ENCODE peak calls at places on chromosomes 1 and 21, in seven cellular contexts. One of them, this sample, is unnamed.
A peak's percentile ranks its signal among the peaks of the same experiment; 100 is the strongest.

GRCh38 chr1:206112600-206113301 is 4.4 kb downstream of the AVPR1B start:
- DNase-seq in uterus: no peak
- DNase-seq in kidney epithelial cell: no peak
- DNase-seq in fibroblast of mammary gland: no peak
- DNase-seq in right lobe of liver: no peak
- DNase-seq in A549: no peak
- DNase-seq in ovary: no peak
- DNase-seq in this sample: no peak

GRCh38 chr1:165595561-165595960 is 35.5 kb upstream of the MGST3 start:
- DNase-seq in fibroblast of mammary gland: peak; percentile 84
- DNase-seq in right lobe of liver: no peak
- DNase-seq in ovary: no peak
- DNase-seq in A549: no peak
- DNase-seq in uterus: no peak
- DNase-seq in kidney epithelial cell: no peak
- DNase-seq in this sample: peak; percentile 88

GRCh38 chr1:63294797-63295594 is 27.4 kb upstream of the FOXD3 start:
- DNase-seq in A549: no peak
- DNase-seq in right lobe of liver: no peak
- DNase-seq in fibroblast of mammary gland: no peak
- DNase-seq in ovary: no peak
- DNase-seq in kidney epithelial cell: no peak
- DNase-seq in uterus: no peak
- DNase-seq in this sample: no peak

GRCh38 chr1:234315091-234315541 is 58.1 kb upstream of the COA6 start:
- DNase-seq in uterus: no peak
- DNase-seq in kidney epithelial cell: peak; percentile 38
- DNase-seq in ovary: no peak
- DNase-seq in fibroblast of mammary gland: peak; percentile 52
- DNase-seq in A549: no peak
- DNase-seq in right lobe of liver: no peak
- DNase-seq in this sample: peak; percentile 30

GRCh38 chr1:47179988-47180563 is 9.8 kb downstream of the PDZK1IP1 start:
- DNase-seq in A549: no peak
- DNase-seq in kidney epithelial cell: no peak
- DNase-seq in fibroblast of mammary gland: no peak
- DNase-seq in ovary: no peak
- DNase-seq in right lobe of liver: no peak
- DNase-seq in uterus: no peak
- DNase-seq in this sample: no peak

GRCh38 chr21:26169611-26170470 is 729 bp downstream of the APP start:
- DNase-seq in kidney epithelial cell: no peak
- DNase-seq in right lobe of liver: peak; percentile 66
- DNase-seq in ovary: peak; percentile 49
- DNase-seq in A549: peak; percentile 22
- DNase-seq in fibroblast of mammary gland: peak; percentile 68
- DNase-seq in uterus: peak; percentile 50
- DNase-seq in this sample: peak; percentile 67

GRCh38 chr1:32179443-32180185 is at the start of gene TXLNA:
- DNase-seq in ovary: peak; percentile 94
- DNase-seq in right lobe of liver: peak; percentile 96
- DNase-seq in uterus: peak; percentile 93
- DNase-seq in kidney epithelial cell: no peak
- DNase-seq in fibroblast of mammary gland: peak; percentile 88
- DNase-seq in A549: peak; percentile 92
- DNase-seq in this sample: peak; percentile 95

GRCh38 chr1:58809327-58810040 is 25.6 kb upstream of the JUN start:
- DNase-seq in uterus: no peak
- DNase-seq in A549: no peak
- DNase-seq in fibroblast of mammary gland: peak; percentile 72
- DNase-seq in right lobe of liver: no peak
- DNase-seq in ovary: peak; percentile 53
- DNase-seq in kidney epithelial cell: no peak
- DNase-seq in this sample: peak; percentile 89

GRCh38 chr1:113142791-113143190 is 69.8 kb downstream of the LRIG2 start:
- DNase-seq in fibroblast of mammary gland: peak; percentile 45
- DNase-seq in ovary: no peak
- DNase-seq in kidney epithelial cell: no peak
- DNase-seq in right lobe of liver: no peak
- DNase-seq in A549: no peak
- DNase-seq in uterus: no peak
- DNase-seq in this sample: peak; percentile 56

GRCh38 chr21:46009951-46010655 is 28.5 kb downstream of the COL6A1 start:
- DNase-seq in A549: no peak
- DNase-seq in right lobe of liver: peak; percentile 12
- DNase-seq in fibroblast of mammary gland: no peak
- DNase-seq in kidney epithelial cell: no peak
- DNase-seq in ovary: peak; percentile 23
- DNase-seq in uterus: no peak
- DNase-seq in this sample: no peak

GRCh38 chr1:24535021-24535424 is 20.9 kb upstream of the NCMAP start:
- DNase-seq in kidney epithelial cell: no peak
- DNase-seq in A549: no peak
- DNase-seq in right lobe of liver: peak; percentile 29
- DNase-seq in fibroblast of mammary gland: no peak
- DNase-seq in ovary: no peak
- DNase-seq in uterus: no peak
- DNase-seq in this sample: peak; percentile 9

GRCh38 chr1:63888984-63889383 is 115.2 kb downstream of the ROR1 start:
- DNase-seq in fibroblast of mammary gland: peak; percentile 96
- DNase-seq in uterus: no peak
- DNase-seq in A549: no peak
- DNase-seq in right lobe of liver: no peak
- DNase-seq in kidney epithelial cell: no peak
- DNase-seq in ovary: no peak
- DNase-seq in this sample: no peak

GRCh38 chr1:170624141-170624540 is 39.8 kb upstream of the PRRX1 start:
- DNase-seq in fibroblast of mammary gland: no peak
- DNase-seq in kidney epithelial cell: no peak
- DNase-seq in right lobe of liver: no peak
- DNase-seq in uterus: no peak
- DNase-seq in A549: no peak
- DNase-seq in ovary: no peak
- DNase-seq in this sample: no peak

GRCh38 chr1:20353836-20354235 is 63.2 kb downstream of the VWA5B1 start:
- DNase-seq in right lobe of liver: no peak
- DNase-seq in kidney epithelial cell: no peak
- DNase-seq in uterus: no peak
- DNase-seq in ovary: no peak
- DNase-seq in A549: no peak
- DNase-seq in fibroblast of mammary gland: no peak
- DNase-seq in this sample: no peak

GRCh38 chr1:68051475-68051874 is 1.0 kb upstream of the DIRAS3 start:
- DNase-seq in ovary: peak; percentile 73
- DNase-seq in right lobe of liver: peak; percentile 55
- DNase-seq in uterus: peak; percentile 66
- DNase-seq in fibroblast of mammary gland: peak; percentile 70
- DNase-seq in A549: no peak
- DNase-seq in kidney epithelial cell: peak; percentile 18
- DNase-seq in this sample: peak; percentile 83

GRCh38 chr1:196409586-196409985 is 198.7 kb downstream of the KCNT2 start:
- DNase-seq in A549: no peak
- DNase-seq in right lobe of liver: no peak
- DNase-seq in uterus: no peak
- DNase-seq in ovary: no peak
- DNase-seq in fibroblast of mammary gland: peak; percentile 23
- DNase-seq in kidney epithelial cell: no peak
- DNase-seq in this sample: peak; percentile 65

GRCh38 chr21:26842976-26843911 is 2.0 kb downstream of the ADAMTS1 start:
- DNase-seq in fibroblast of mammary gland: peak; percentile 97
- DNase-seq in uterus: peak; percentile 95
- DNase-seq in A549: no peak
- DNase-seq in ovary: peak; percentile 94
- DNase-seq in right lobe of liver: peak; percentile 81
- DNase-seq in kidney epithelial cell: peak; percentile 81
- DNase-seq in this sample: peak; percentile 98

GRCh38 chr1:65691962-65692361 is 100.7 kb upstream of the PDE4B start:
- DNase-seq in fibroblast of mammary gland: peak; percentile 28
- DNase-seq in right lobe of liver: no peak
- DNase-seq in A549: no peak
- DNase-seq in uterus: no peak
- DNase-seq in kidney epithelial cell: no peak
- DNase-seq in ovary: no peak
- DNase-seq in this sample: peak; percentile 21

GRCh38 chr1:186559601-186560116 is 98.7 kb upstream of the PDC start:
- DNase-seq in uterus: no peak
- DNase-seq in fibroblast of mammary gland: no peak
- DNase-seq in kidney epithelial cell: no peak
- DNase-seq in A549: no peak
- DNase-seq in right lobe of liver: no peak
- DNase-seq in ovary: no peak
- DNase-seq in this sample: peak; percentile 10

GRCh38 chr1:82819234-82819633 is 1018.5 kb downstream of the ADGRL2 start:
- DNase-seq in right lobe of liver: no peak
- DNase-seq in fibroblast of mammary gland: no peak
- DNase-seq in ovary: no peak
- DNase-seq in kidney epithelial cell: no peak
- DNase-seq in A549: no peak
- DNase-seq in uterus: no peak
- DNase-seq in this sample: no peak

GRCh38 chr21:17089121-17089520 is 423.7 kb upstream of the CXADR start:
- DNase-seq in uterus: no peak
- DNase-seq in A549: no peak
- DNase-seq in fibroblast of mammary gland: no peak
- DNase-seq in ovary: no peak
- DNase-seq in right lobe of liver: no peak
- DNase-seq in kidney epithelial cell: no peak
- DNase-seq in this sample: no peak

GRCh38 chr1:223500560-223501425 is 107.6 kb downstream of the CCDC185 start:
- DNase-seq in ovary: no peak
- DNase-seq in A549: peak; percentile 27
- DNase-seq in uterus: peak; percentile 16
- DNase-seq in kidney epithelial cell: peak; percentile 97
- DNase-seq in fibroblast of mammary gland: peak; percentile 93
- DNase-seq in right lobe of liver: no peak
- DNase-seq in this sample: peak; percentile 68

GRCh38 chr21:45939521-45940045 is 42.0 kb upstream of the COL6A1 start:
- DNase-seq in A549: no peak
- DNase-seq in right lobe of liver: no peak
- DNase-seq in ovary: no peak
- DNase-seq in uterus: no peak
- DNase-seq in fibroblast of mammary gland: no peak
- DNase-seq in kidney epithelial cell: no peak
- DNase-seq in this sample: no peak

DNA sequence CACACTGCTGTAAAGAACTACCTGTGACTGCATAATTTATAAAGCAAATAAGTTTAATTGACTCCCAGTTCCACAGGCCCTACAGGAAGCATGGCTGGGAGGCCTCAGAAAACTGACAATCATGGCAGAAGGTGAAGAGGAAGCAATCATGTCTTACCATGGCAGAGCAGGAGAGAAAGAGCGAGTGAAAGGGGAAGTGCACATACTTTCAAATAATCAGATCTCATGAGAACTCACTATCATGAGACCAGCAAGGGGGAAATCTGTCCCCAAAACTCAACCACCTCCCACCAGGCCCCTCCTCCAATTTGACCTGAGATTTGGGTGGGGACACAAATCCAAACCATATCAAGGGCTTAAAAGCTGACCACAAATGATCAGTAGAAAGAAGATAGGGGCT is 493.2 kb downstream of the PTPRC start:
- DNase-seq in A549: no peak
- DNase-seq in kidney epithelial cell: no peak
- DNase-seq in fibroblast of mammary gland: no peak
- DNase-seq in right lobe of liver: no peak
- DNase-seq in uterus: no peak
- DNase-seq in ovary: no peak
- DNase-seq in this sample: no peak
- TF ChIP-seq CTCF in A549: no peak
- TF ChIP-seq CTCF in kidney epithelial cell: no peak
- TF ChIP-seq CTCF in fibroblast of mammary gland: no peak
- TF ChIP-seq CTCF in right lobe of liver: no peak
- TF ChIP-seq CTCF in uterus: no peak
- TF ChIP-seq CTCF in ovary: no peak
- TF ChIP-seq CTCF in this sample: no peak

DNA sequence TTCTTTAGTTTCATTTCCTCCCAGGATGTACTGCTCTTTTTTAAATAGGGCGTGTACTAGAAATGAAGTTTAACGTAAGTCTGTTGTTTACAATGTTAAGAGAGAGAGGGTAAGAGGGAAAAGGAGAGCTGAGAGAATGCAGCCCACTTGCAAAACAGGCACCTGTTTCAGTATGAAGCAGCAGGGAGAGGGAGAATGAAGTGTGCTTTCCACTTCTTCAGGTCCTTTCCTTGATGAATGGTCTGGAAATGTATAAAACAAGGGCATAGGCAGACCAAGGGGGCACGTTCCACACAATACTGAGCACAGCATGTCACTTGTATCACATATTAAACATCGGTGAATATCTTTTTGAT is 2.0 kb downstream of the KCNA3 start:
- DNase-seq in right lobe of liver: no peak
- DNase-seq in uterus: no peak
- DNase-seq in A549: no peak
- DNase-seq in fibroblast of mammary gland: no peak
- DNase-seq in kidney epithelial cell: no peak
- DNase-seq in ovary: no peak
- DNase-seq in this sample: no peak
- H3K4me3 ChIP-seq in right lobe of liver: no peak overlapping the region
- H3K4me3 ChIP-seq in uterus: no peak overlapping the region
- H3K4me3 ChIP-seq in A549: no peak overlapping the region
- H3K4me3 ChIP-seq in fibroblast of mammary gland: no peak overlapping the region
- H3K4me3 ChIP-seq in kidney epithelial cell: no peak overlapping the region
- H3K4me3 ChIP-seq in ovary: no peak overlapping the region
- H3K4me3 ChIP-seq in this sample: no peak overlapping the region

GRCh38 chr1:38953433-38953860 is 11.8 kb upstream of the RHBDL2 start:
- DNase-seq in uterus: no peak
- DNase-seq in fibroblast of mammary gland: peak; percentile 8
- DNase-seq in A549: no peak
- DNase-seq in ovary: no peak
- DNase-seq in right lobe of liver: no peak
- DNase-seq in kidney epithelial cell: no peak
- DNase-seq in this sample: no peak
- TF ChIP-seq CTCF in uterus: no peak
- TF ChIP-seq CTCF in fibroblast of mammary gland: no peak
- TF ChIP-seq CTCF in A549: no peak
- TF ChIP-seq CTCF in ovary: no peak
- TF ChIP-seq CTCF in right lobe of liver: no peak
- TF ChIP-seq CTCF in kidney epithelial cell: no peak
- TF ChIP-seq CTCF in this sample: no peak

DNA sequence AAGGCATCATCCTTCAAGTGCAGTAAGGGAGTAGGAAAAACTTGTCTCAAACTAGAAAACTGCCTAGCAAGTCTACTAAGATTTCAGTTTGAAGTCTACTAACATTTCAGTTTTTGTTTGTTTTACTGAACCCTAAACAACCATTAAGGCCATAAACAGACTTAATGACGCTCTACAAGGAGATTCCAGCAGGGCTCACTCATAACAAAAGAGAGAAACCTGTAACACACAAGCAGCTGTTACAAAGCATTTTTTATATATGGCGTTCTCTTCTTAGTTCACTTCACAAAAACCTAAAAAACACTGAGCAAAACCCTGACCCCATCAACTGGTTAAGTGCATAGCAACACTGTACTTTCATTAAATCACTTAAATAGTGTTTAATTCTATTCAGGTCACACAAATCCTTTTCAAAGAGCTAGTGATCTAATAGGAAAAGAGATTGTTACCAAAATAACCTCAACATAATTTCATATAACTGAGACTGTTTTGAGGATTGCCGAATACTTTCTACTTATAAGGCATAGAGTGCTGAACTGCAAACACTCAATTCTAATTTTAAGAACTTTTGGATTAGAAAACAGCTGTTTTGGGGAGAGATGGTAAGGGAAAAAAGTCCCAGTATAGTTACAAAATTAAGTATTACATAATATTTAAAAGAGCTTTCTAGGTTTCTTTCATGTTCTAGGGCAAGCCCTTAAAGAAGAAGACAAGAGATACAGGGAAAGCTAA is 1.5 kb downstream of the B3GALNT2 start:
- DNase-seq in A549: no peak
- DNase-seq in right lobe of liver: no peak
- DNase-seq in fibroblast of mammary gland: peak; percentile 47
- DNase-seq in kidney epithelial cell: no peak
- DNase-seq in ovary: no peak
- DNase-seq in uterus: no peak
- DNase-seq in this sample: peak; percentile 47
- H3K4me3 ChIP-seq in A549: peak overlapping the region; percentile 82
- H3K4me3 ChIP-seq in right lobe of liver: peak overlapping the region; percentile 84
- H3K4me3 ChIP-seq in fibroblast of mammary gland: peak overlapping the region; percentile 70
- H3K4me3 ChIP-seq in kidney epithelial cell: peak overlapping the region; percentile 91
- H3K4me3 ChIP-seq in ovary: peak overlapping the region; percentile 93
- H3K4me3 ChIP-seq in uterus: peak overlapping the region; percentile 61
- H3K4me3 ChIP-seq in this sample: peak overlapping the region; percentile 85